ENCODE peak calls at places on chromosomes 7 and 10, in four cellular contexts. Z, Y, E and S are unnamed samples.

GRCh38 chr7:132641238-132641637 is 65.0 kb upstream of the PLXNA4 start:
- DNase-seq in E (no peak), Y (no peak), Z (no peak), S (no peak)

GRCh38 chr10:14665304-14665703 is 109.4 kb downstream of the FAM107B start:
- DNase-seq in E (no peak), Z (no peak), Y (no peak), S (no peak)

GRCh38 chr7:80481196-80481884 is 30.5 kb downstream of the GNAT3 start:
- DNase-seq in E (no peak), Z (no peak), Y (no peak), S (peak)

GRCh38 chr7:92797284-92797683 is 39.1 kb downstream of the CDK6 start:
- DNase-seq in Y (no peak), Z (no peak), E (no peak), S (no peak)

GRCh38 chr10:111151595-111151994 is 74.8 kb downstream of the ADRA2A start:
- DNase-seq in Y (no peak), Z (no peak), E (no peak), S (no peak)

GRCh38 chr10:99435986-99436633 is 5.7 kb upstream of the GOT1 start:
- DNase-seq in Z (peak), E (peak), Y (no peak), S (no peak)

GRCh38 chr7:44793919-44794715 is 2.4 kb upstream of the PPIA start:
- DNase-seq in Y (no peak), Z (no peak), E (no peak), S (no peak)

GRCh38 chr10:76071638-76072317 is 640.4 kb downstream of the LRMDA start:
- DNase-seq in Y (no peak), Z (no peak), E (no peak), S (no peak)

GRCh38 chr10:1123198-1123597 is 67.0 kb downstream of the WDR37 start:
- DNase-seq in Z (no peak), Y (no peak), E (no peak), S (no peak)

GRCh38 chr10:93612237-93612636 is at the start of gene PDE6C:
- DNase-seq in Y (no peak), E (no peak), Z (no peak), S (no peak)

GRCh38 chr7:46283852-46284251 is 362.8 kb upstream of the IGFBP3 start:
- DNase-seq in Y (no peak), E (no peak), Z (no peak), S (no peak)

GRCh38 chr10:103816431-103816830 is 38.9 kb downstream of the SH3PXD2A start:
- DNase-seq in Y (no peak), E (no peak), Z (peak), S (no peak)

GRCh38 chr7:28277364-28277763 is 96.8 kb upstream of the JAZF1 start:
- DNase-seq in E (no peak), Y (no peak), Z (no peak), S (no peak)

GRCh38 chr7:32048970-32049369 is 21.2 kb downstream of the PDE1C start:
- DNase-seq in Z (no peak), Y (peak), E (no peak), S (no peak)

GRCh38 chr7:40733578-40733977 is 598.8 kb downstream of the SUGCT start:
- DNase-seq in E (no peak), Y (no peak), Z (no peak), S (no peak)
- TF ChIP-seq EGR1 in E (no peak), Y (no peak), Z (no peak), S (no peak)

DNA sequence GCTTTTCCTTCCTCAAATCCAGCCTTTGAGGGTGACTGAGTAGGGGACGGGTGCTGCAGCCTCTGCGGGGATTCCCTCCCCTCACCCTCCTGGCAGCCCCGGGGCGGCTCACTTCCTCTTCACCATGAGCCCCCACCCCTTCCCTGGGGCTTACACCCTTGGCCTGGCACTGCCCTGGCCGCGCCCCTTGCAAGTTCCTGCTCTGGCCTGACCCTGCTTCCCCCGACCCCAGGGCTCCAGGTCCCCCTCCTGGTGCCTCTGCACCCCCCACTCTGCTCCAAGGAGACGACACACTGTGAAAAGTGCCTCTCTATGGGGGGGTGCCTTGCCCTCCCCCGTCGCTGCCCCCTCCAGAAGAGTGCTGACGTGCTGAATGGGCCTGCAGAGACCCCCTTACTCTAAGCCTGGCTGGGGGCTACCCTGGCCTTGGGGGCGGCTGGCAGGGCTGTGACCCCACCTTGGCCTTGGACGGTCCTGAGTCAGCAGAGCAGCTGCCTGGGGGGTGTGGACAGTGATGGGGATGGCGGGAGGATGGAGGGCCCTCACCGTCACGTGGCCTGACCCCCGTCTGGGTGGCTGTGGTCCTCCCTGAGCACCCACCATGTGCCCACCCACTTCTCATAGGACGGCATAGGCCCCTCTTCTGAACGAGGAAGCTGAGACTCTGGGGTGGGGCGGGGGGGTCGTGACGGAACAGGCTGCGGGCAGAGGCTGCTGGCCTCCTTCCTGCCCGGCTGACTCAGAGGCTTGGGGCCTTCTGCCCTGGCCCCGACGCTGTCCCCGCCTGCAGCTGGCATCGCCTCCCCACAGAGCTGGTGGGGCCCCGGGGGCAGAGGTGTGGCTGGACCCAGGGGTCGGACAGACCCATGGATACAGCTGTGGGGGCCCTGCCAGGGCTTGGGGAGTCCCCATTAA is 9.8 kb downstream of the LFNG start:
- DNase-seq in Y (no peak), E (no peak), Z (no peak), S (no peak)
- TF ChIP-seq POLR2AphosphoS5 in Y (no peak), E (no peak), Z (no peak), S (no peak)

DNA sequence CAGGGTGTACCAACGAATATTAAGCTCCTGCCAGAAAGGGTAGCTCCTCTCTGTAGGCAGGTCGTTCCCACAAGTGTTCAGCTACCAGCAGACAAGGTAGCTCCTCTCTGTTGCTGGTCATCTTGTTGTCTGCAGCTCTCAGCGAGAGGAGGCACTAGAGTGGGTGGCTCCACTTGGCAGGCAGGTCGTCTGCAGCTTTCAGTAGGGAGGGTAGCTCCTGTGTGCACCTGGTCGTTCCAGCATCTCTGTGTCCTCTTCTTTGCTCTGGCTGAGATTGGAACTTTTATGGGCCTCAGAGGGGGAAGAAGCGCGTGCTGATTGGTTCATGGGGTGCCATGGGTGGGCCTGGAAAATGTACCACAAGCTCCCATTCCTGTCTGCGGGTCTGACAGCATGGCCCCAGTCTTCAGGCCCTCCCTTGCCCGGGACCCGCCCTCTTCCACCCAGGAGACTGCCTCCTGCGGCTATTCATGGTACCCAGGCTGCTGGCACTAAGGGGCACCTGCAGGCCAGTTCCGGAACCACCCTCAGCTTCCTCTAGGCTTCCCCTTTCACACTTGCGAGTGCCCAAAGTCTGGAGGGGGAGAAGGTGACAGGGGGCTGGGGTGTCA is 63.9 kb upstream of the CACNA2D1 start:
- DNase-seq in Y (no peak), Z (no peak), E (no peak), S (no peak)
- TF ChIP-seq EGR1 in Y (no peak), Z (no peak), E (no peak), S (no peak)

GRCh38 chr10:17235136-17235535 is 7.1 kb downstream of the VIM start:
- DNase-seq in E (no peak), Z (no peak), Y (no peak), S (no peak)

GRCh38 chr10:17236468-17236886 is 8.4 kb downstream of the VIM start:
- DNase-seq in E (no peak), Z (no peak), Y (no peak), S (no peak)

GRCh38 chr10:17232276-17232987 is 4.4 kb downstream of the VIM start:
- DNase-seq in Z (no peak), E (no peak), Y (peak), S (no peak)

GRCh38 chr10:17234541-17234940 is 6.5 kb downstream of the VIM start:
- DNase-seq in Z (no peak), E (no peak), Y (no peak), S (no peak)

DNA sequence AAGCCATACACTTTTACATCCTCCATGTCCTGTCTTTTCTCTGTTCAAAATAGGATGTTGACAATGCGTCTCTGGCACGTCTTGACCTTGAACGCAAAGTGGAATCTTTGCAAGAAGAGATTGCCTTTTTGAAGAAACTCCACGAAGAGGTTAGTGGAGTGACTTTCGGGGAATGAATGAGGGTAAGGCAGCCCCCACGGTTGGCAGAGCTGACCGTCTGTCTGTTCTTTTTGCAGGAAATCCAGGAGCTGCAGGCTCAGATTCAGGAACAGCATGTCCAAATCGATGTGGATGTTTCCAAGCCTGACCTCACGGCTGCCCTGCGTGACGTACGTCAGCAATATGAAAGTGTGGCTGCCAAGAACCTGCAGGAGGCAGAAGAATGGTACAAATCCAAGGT is 5.5 kb downstream of the VIM start:
- DNase-seq in Z (no peak), E (no peak), Y (no peak), S (no peak)
- TF ChIP-seq POLR2AphosphoS5 in Z (no peak), E (peak), Y (no peak), S (no peak)

DNA sequence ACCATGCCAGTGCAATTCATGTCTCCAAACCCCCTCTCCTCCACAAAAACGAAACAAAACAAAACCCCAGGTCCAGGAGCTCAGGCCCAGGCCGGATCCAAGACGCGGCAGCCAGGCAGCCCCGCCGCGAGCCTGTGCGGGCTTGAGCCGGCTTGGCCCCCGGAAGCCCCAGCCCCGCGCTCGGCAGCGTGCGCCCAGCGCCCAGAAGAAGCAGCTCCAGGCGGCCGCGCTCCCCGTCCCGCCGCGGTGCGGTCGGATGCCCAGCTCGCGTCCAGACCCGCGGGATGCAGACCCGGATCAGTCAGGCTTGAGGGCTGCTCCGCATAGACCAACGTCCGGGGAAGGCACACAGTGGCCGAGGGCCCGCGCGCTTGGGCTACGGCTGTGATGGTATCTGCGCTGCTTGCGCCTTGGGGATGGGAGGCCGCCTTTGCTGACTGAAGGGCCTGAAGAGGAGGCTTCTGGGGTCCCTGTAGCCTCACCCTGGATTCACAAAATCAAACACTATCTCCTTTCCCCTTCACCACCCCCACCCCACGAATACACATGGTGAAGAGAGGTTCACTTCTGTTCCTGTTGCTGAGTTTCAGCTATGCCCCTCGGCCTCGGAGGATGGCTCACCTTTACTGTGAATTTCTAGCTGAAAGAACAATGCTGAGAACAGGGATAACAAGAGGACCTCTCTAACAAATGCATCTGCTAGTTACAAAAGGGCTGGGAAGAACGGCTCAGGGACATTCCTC is 79.9 kb upstream of the EN2 start:
- DNase-seq in Z (no peak), Y (no peak), E (no peak), S (no peak)
- TF ChIP-seq EGR1 in Z (no peak), Y (no peak), E (no peak), S (no peak)

GRCh38 chr10:36465604-36466379 is 659.6 kb upstream of the ANKRD30A start:
- DNase-seq in Z (no peak), E (no peak), Y (no peak), S (no peak)

GRCh38 chr10:36464291-36464690 is 661.1 kb upstream of the ANKRD30A start:
- DNase-seq in Z (no peak), E (no peak), Y (no peak), S (no peak)

GRCh38 chr10:36463390-36463789 is 662.0 kb upstream of the ANKRD30A start:
- DNase-seq in Z (no peak), Y (no peak), E (no peak), S (no peak)

DNA sequence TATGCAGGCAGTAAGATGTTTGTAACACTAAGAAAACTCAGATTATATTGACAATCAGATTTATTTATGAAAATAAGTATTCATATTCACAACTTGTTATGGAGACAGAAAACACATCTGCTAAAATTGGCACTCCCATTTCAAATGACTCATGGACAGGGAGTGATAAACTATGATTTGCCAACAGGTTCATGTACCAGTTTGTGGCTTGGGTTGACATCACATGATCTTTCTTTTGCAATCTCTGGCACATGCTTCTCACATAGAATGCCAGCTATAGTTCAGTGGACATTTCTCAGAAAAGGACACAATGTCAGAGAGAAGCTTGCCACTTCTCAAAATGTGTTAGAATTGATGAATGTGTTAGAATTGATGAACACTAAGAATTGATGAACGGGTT is 663.2 kb upstream of the ANKRD30A start:
- DNase-seq in Y (no peak), E (no peak), Z (no peak), S (no peak)
- TF ChIP-seq POLR2AphosphoS5 in Y (no peak), E (no peak), Z (no peak), S (no peak)